ENCODE peak calls at places on chromosomes 2 and 18, in eight cellular contexts. G, C, L, K, F, U, H and O are unnamed samples.

GRCh38 chr18:36157441-36157840 is 27.7 kb downstream of the ELP2 start:
- DNase-seq in G (no peak), C (no peak), L (peak), K (no peak), F (no peak), U (no peak), H (no peak), O (no peak)

GRCh38 chr2:46655551-46656436 is 176.4 kb downstream of the TMEM247 start:
- DNase-seq in G (no peak), C (no peak), L (peak), K (no peak), F (no peak), U (no peak), H (no peak), O (peak)

GRCh38 chr18:10417679-10418078 is 36.8 kb upstream of the APCDD1 start:
- DNase-seq in G (no peak), C (no peak), L (no peak), K (no peak), F (no peak), U (peak), H (no peak), O (peak)

GRCh38 chr2:38690499-38691420 is 24.8 kb downstream of the GALM start:
- DNase-seq in G (no peak), C (no peak), L (peak), K (no peak), F (no peak), U (peak), H (peak), O (peak)

GRCh38 chr2:80026040-80026729 is 278.4 kb downstream of the LRRTM1 start:
- DNase-seq in G (no peak), C (no peak), L (no peak), K (no peak), F (no peak), U (no peak), H (no peak), O (no peak)

GRCh38 chr18:44729631-44730101 is 49.0 kb downstream of the SETBP1 start:
- DNase-seq in G (no peak), C (peak), L (peak), K (no peak), F (no peak), U (no peak), H (no peak), O (peak)

GRCh38 chr2:26570083-26570430 is 71.1 kb downstream of the CIB4 start:
- DNase-seq in G (no peak), C (no peak), L (no peak), K (no peak), F (no peak), U (no peak), H (no peak), O (no peak)

GRCh38 chr18:23135679-23136325 is 517 bp downstream of the CABLES1 start:
- DNase-seq in G (no peak), C (peak), L (no peak), K (peak), F (peak), U (no peak), H (no peak), O (peak)

GRCh38 chr2:80058562-80058961 is 246.0 kb downstream of the LRRTM1 start:
- DNase-seq in G (no peak), C (no peak), L (no peak), K (no peak), F (no peak), U (peak), H (peak), O (peak)

GRCh38 chr2:111068435-111069058 is 52.2 kb upstream of the BCL2L11 start:
- DNase-seq in G (no peak), C (no peak), L (no peak), K (no peak), F (no peak), U (no peak), H (peak), O (no peak)

GRCh38 chr2:54899576-54900200 is 150.6 kb downstream of the RTN4 start:
- DNase-seq in G (no peak), C (peak), L (peak), K (peak), F (no peak), U (peak), H (peak), O (peak)

GRCh38 chr18:43303376-43303775 is 26.1 kb upstream of the SYT4 start:
- DNase-seq in G (no peak), C (no peak), L (peak), K (no peak), F (no peak), U (no peak), H (peak), O (no peak)

GRCh38 chr2:231399853-231400667 is 4.5 kb downstream of the B3GNT7 start:
- DNase-seq in G (no peak), C (no peak), L (peak), K (peak), F (no peak), U (no peak), H (peak), O (peak)

GRCh38 chr2:160472839-160473251 is 20.8 kb downstream of the RBMS1 start:
- DNase-seq in G (no peak), C (no peak), L (no peak), K (no peak), F (no peak), U (no peak), H (no peak), O (no peak)

GRCh38 chr18:34370704-34371405 is 146.1 kb upstream of the NOL4 start:
- DNase-seq in G (no peak), C (no peak), L (no peak), K (no peak), F (no peak), U (no peak), H (peak), O (peak)

GRCh38 chr2:224869601-224870000 is 153.4 kb upstream of the CCDC195 start:
- DNase-seq in G (no peak), C (no peak), L (peak), K (no peak), F (no peak), U (peak), H (no peak), O (peak)

GRCh38 chr18:45457933-45458332 is 157.3 kb upstream of the SLC14A2 start:
- DNase-seq in G (no peak), C (no peak), L (no peak), K (no peak), F (no peak), U (no peak), H (peak), O (no peak)

GRCh38 chr2:187360286-187360685 is 87.8 kb downstream of the CALCRL start:
- DNase-seq in G (no peak), C (no peak), L (peak), K (no peak), F (no peak), U (peak), H (no peak), O (no peak)

GRCh38 chr2:219178377-219179175 is 501 bp downstream of the RETREG2 start:
- DNase-seq in G (no peak), C (peak), L (peak), K (peak), F (no peak), U (no peak), H (peak), O (peak)